ENCODE peak calls at places on chromosomes 5 and 9, in five cellular contexts. M is heart right ventricle, Q is kidney, A is cardiac muscle cell, P is fibroblast of lung. W is an unnamed sample.

GRCh38 chr9:77547113-77547731 is 100.9 kb downstream of the GNA14 start:
- DNase-seq in M (no peak), Q (no peak), A (no peak), P (no peak), W (no peak)

GRCh38 chr5:65161655-65162054 is 320.1 kb downstream of the ADAMTS6 start:
- DNase-seq in M (no peak), Q (no peak), A (no peak), P (no peak), W (no peak)

GRCh38 chr5:139037732-139038131 is 160.4 kb downstream of the SIL1 start:
- DNase-seq in M (no peak), Q (no peak), A (no peak), P (no peak), W (no peak)

GRCh38 chr5:112848116-112848811 is 12.8 kb upstream of the SRP19 start:
- DNase-seq in M (peak; percentile 8), Q (no peak), A (peak; percentile 79), P (peak; percentile 85), W (no peak)

GRCh38 chr9:117745598-117745997 is 41.4 kb downstream of the TLR4 start:
- DNase-seq in M (no peak), Q (no peak), A (no peak), P (no peak), W (no peak)

GRCh38 chr5:170444181-170444580 is 55.0 kb upstream of the KCNMB1 start:
- DNase-seq in M (no peak), Q (no peak), A (no peak), P (no peak), W (no peak)

GRCh38 chr5:41527201-41527779 is 16.9 kb upstream of the PLCXD3 start:
- DNase-seq in M (peak; percentile 71), Q (no peak), A (peak; percentile 99), P (peak; percentile 92), W (no peak)

GRCh38 chr5:90440644-90441043 is 31.1 kb upstream of the CETN3 start:
- DNase-seq in M (no peak), Q (no peak), A (no peak), P (no peak), W (no peak)

GRCh38 chr5:139382781-139383180 is 316 bp downstream of the SLC23A1 start:
- DNase-seq in M (no peak), Q (no peak), A (no peak), P (no peak), W (no peak)

GRCh38 chr9:135096408-135096885 is 9.0 kb downstream of the OLFM1 start:
- DNase-seq in M (no peak), Q (no peak), A (no peak), P (no peak), W (no peak)

GRCh38 chr9:137256362-137256761 is 1.2 kb downstream of the NELFB start:
- DNase-seq in M (no peak), Q (no peak), A (no peak), P (no peak), W (no peak)

GRCh38 chr9:91589101-91589553 is 165.5 kb upstream of the NFIL3 start:
- DNase-seq in M (peak; percentile 36), Q (no peak), A (peak; percentile 94), P (peak; percentile 90), W (no peak)

GRCh38 chr5:158380661-158381060 is 521.7 kb upstream of the CLINT1 start:
- DNase-seq in M (no peak), Q (no peak), A (no peak), P (no peak), W (no peak)

GRCh38 chr9:34406219-34406618 is 29.5 kb upstream of the MYORG start:
- DNase-seq in M (no peak), Q (no peak), A (no peak), P (no peak), W (no peak)

GRCh38 chr5:96626956-96627355 is 35.2 kb upstream of the CAST start:
- DNase-seq in M (no peak), Q (no peak), A (peak; percentile 94), P (peak; percentile 66), W (no peak)

GRCh38 chr5:170135796-170136490 is 30.2 kb downstream of the FOXI1 start:
- DNase-seq in M (no peak), Q (no peak), A (peak; percentile 10), P (no peak), W (no peak)

GRCh38 chr9:12813960-12814876 is 39.4 kb downstream of the LURAP1L start:
- DNase-seq in M (peak; percentile 15), Q (peak; percentile 58), A (peak; percentile 96), P (peak; percentile 100), W (no peak)

GRCh38 chr5:77924081-77924480 is 147.9 kb upstream of the TBCA start:
- DNase-seq in M (no peak), Q (no peak), A (no peak), P (no peak), W (no peak)

GRCh38 chr5:172868436-172868923 is 34.4 kb downstream of the ERGIC1 start:
- DNase-seq in M (no peak), Q (no peak), A (no peak), P (peak; percentile 78), W (peak; percentile 23)

GRCh38 chr5:157994271-157994691 is 135.3 kb upstream of the CLINT1 start:
- DNase-seq in M (no peak), Q (no peak), A (no peak), P (no peak), W (peak; percentile 43)

GRCh38 chr5:162817381-162817780 is 620.0 kb upstream of the CCNG1 start:
- DNase-seq in M (no peak), Q (no peak), A (no peak), P (no peak), W (no peak)

GRCh38 chr5:3187846-3188425 is 407.7 kb upstream of the IRX1 start:
- DNase-seq in M (no peak), Q (no peak), A (no peak), P (no peak), W (no peak)

GRCh38 chr9:79209012-79209411 is 362.8 kb upstream of the TLE4 start:
- DNase-seq in M (no peak), Q (no peak), A (no peak), P (no peak), W (no peak)

GRCh38 chr9:34961574-34962480 is 3.7 kb downstream of the PHF24 start:
- DNase-seq in M (no peak), Q (no peak), A (peak; percentile 84), P (peak; percentile 16), W (no peak)

GRCh38 chr5:145554399-145554798 is 280.7 kb downstream of the PRELID2 start:
- DNase-seq in M (no peak), Q (no peak), A (peak; percentile 27), P (peak; percentile 39), W (no peak)

GRCh38 chr5:52893105-52893504 is 96.0 kb upstream of the ITGA2 start:
- DNase-seq in M (no peak), Q (no peak), A (peak; percentile 79), P (peak; percentile 93), W (no peak)

GRCh38 chr9:116365056-116365471 is 211.5 kb downstream of the PAPPA start:
- DNase-seq in M (peak; percentile 73), Q (peak; percentile 75), A (peak; percentile 85), P (peak; percentile 82), W (no peak)

GRCh38 chr9:121362813-121363585 is 7.1 kb downstream of the STOM start:
- DNase-seq in M (no peak), Q (no peak), A (peak; percentile 68), P (peak; percentile 44), W (no peak)

GRCh38 chr5:37954561-37954960 is 114.7 kb upstream of the GDNF start:
- DNase-seq in M (no peak), Q (no peak), A (no peak), P (no peak), W (no peak)

GRCh38 chr5:180207593-180207992 is 1.4 kb downstream of the RASGEF1C start:
- DNase-seq in M (no peak), Q (no peak), A (no peak), P (no peak), W (no peak)

GRCh38 chr9:132041825-132042224 is 37.8 kb downstream of the MED27 start:
- DNase-seq in M (no peak), Q (no peak), A (no peak), P (no peak), W (no peak)

GRCh38 chr9:132046456-132046855 is 33.2 kb downstream of the MED27 start:
- DNase-seq in M (no peak), Q (no peak), A (no peak), P (no peak), W (no peak)

GRCh38 chr9:132042324-132042723 is 37.3 kb downstream of the MED27 start:
- DNase-seq in M (no peak), Q (no peak), A (peak; percentile 88), P (peak; percentile 94), W (no peak)

GRCh38 chr9:132044176-132044880 is 35.3 kb downstream of the MED27 start:
- DNase-seq in M (no peak), Q (no peak), A (no peak), P (peak; percentile 27), W (no peak)

DNA sequence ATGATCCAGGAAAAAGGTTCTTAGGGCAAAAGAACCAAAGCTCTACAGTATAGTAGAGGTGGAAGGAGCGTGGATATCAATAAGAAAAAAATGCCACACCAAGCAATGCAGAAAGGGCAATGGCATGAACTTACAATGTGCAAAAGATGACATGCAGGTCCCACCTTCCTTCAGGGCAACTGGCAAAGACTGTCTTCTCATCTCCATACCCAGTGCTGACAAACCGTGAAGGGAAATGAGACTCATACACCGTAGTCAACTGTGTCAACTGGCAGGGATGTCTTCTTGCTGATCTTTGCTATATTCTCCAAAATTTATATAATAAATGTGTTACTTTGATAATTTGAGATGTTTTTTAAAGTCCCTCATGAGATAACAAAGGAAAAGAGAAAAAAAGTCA is 36.0 kb downstream of the MED27 start:
- DNase-seq in M (no peak), Q (no peak), A (no peak), P (no peak), W (no peak)
- H3K4me1 ChIP-seq in M (peaks cover under 1% of the 10 kb centered on the region), Q (peaks cover 5% of the 10 kb centered on the region), A (peaks cover 33% of the 10 kb centered on the region), P (peaks cover 33% of the 10 kb centered on the region), W (no peaks in the 10 kb centered on the region)

DNA sequence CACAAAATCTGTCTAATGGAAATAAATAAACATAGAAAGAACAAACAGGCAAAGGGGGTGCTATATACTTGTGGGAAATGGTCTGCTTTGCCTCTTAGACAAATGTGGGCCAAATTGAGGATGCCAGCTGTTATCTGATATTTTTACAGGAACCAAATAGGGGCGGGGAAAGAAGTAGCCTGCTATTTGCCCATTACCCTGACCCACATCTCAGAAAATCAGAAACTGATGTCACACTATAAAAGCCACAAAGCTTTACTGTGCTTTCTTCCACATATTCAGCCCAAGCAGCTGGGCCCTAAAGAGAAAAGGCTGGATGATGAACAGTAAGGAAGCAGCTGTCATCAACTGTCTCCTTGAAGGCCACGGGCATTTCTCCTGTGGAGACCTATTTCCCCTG is 97.3 kb downstream of the ELAVL2 start:
- DNase-seq in M (no peak), Q (no peak), A (no peak), P (no peak), W (no peak)
- H3K27ac ChIP-seq in M (no peak overlapping the region), Q (no peak overlapping the region), A (no peak overlapping the region), P (no peak overlapping the region), W (no peak overlapping the region)

DNA sequence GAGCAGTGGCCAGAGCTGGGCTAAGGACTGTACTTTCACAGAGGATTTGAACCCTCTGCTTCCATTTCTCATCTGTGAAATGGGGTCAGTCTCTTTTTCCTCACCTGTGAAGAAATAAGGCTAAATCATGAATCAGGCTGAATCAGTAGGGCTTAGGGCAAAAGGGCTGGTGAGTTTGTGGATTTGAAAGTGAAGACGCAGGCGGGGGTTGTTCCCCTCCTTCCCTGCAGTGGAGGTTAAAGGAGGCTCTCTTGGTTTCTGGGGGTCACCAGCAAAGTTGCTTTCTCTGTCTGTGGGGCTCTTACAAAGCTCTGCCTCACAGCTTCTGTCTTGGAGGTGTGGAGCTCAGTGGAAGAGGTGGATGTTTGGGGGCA is 17.6 kb upstream of the NDST1 start:
- DNase-seq in M (no peak), Q (no peak), A (no peak), P (no peak), W (no peak)
- H3K4me1 ChIP-seq in M (peaks cover 67% of the 10 kb centered on the region), Q (peaks cover 50% of the 10 kb centered on the region), A (peaks cover 46% of the 10 kb centered on the region), P (peaks cover 51% of the 10 kb centered on the region), W (peaks cover 11% of the 10 kb centered on the region)

GRCh38 chr5:106658150-106658549 is 1012.6 kb downstream of the EFNA5 start:
- DNase-seq in M (no peak), Q (no peak), A (no peak), P (no peak), W (no peak)

GRCh38 chr5:106656821-106657220 is 1013.9 kb downstream of the EFNA5 start:
- DNase-seq in M (no peak), Q (no peak), A (no peak), P (no peak), W (no peak)
- H3K27ac ChIP-seq in M (no peak overlapping the region), Q (no peak overlapping the region), A (no peak overlapping the region), P (no peak overlapping the region), W (no peak overlapping the region)

W was measured in CD4-positive, CD25-positive, alpha-beta regulatory T cell.